ENCODE peak calls at places on chromosomes 7 and 10, in seven cellular contexts. P, B, D, F, S, U and E are unnamed samples.

GRCh38 chr7:12719141-12719919 is 31.9 kb downstream of the ARL4A start:
- DNase-seq in P (no peak), B (no peak), D (no peak), F (no peak), S (no peak), U (no peak), E (no peak)

GRCh38 chr7:44060091-44060947 is 5.0 kb downstream of the PGAM2 start:
- DNase-seq in P (no peak), B (no peak), D (no peak), F (no peak), S (no peak), U (no peak), E (no peak)

GRCh38 chr7:118233799-118234198 is 9.3 kb downstream of the ANKRD7 start:
- DNase-seq in P (no peak), B (no peak), D (no peak), F (no peak), S (no peak), U (no peak), E (no peak)

GRCh38 chr7:75642810-75643486 is 95.8 kb downstream of the HIP1 start:
- DNase-seq in P (peak), B (peak), D (peak), F (no peak), S (peak), U (peak), E (no peak)

GRCh38 chr10:104406715-104407517 is 53.3 kb downstream of the CFAP58 start:
- DNase-seq in P (no peak), B (peak), D (no peak), F (peak), S (no peak), U (peak), E (no peak)

GRCh38 chr7:34269084-34269483 is 363.7 kb downstream of the BMPER start:
- DNase-seq in P (no peak), B (no peak), D (no peak), F (no peak), S (no peak), U (no peak), E (no peak)

GRCh38 chr7:100965723-100966541 is 3.4 kb upstream of the MUC12 start:
- DNase-seq in P (peak), B (no peak), D (peak), F (no peak), S (peak), U (peak), E (no peak)

GRCh38 chr7:156843157-156843556 is 49.8 kb downstream of the LMBR1 start:
- DNase-seq in P (no peak), B (no peak), D (no peak), F (no peak), S (no peak), U (no peak), E (no peak)

GRCh38 chr7:141378405-141378804 is 172.8 kb upstream of the AGK start:
- DNase-seq in P (no peak), B (no peak), D (no peak), F (no peak), S (no peak), U (no peak), E (no peak)

GRCh38 chr7:84535584-84536255 is 341.1 kb upstream of the SEMA3A start:
- DNase-seq in P (no peak), B (no peak), D (no peak), F (no peak), S (no peak), U (no peak), E (no peak)

GRCh38 chr10:22481106-22481505 is 135.8 kb downstream of the SPAG6 start:
- DNase-seq in P (no peak), B (no peak), D (no peak), F (no peak), S (no peak), U (no peak), E (no peak)

GRCh38 chr7:139095194-139095659 is 14.3 kb downstream of the ZC3HAV1 start:
- DNase-seq in P (peak), B (no peak), D (peak), F (no peak), S (no peak), U (peak), E (no peak)

GRCh38 chr7:17599733-17600685 is 301.6 kb downstream of the AHR start:
- DNase-seq in P (no peak), B (peak), D (no peak), F (peak), S (no peak), U (no peak), E (peak)

GRCh38 chr7:111741811-111742240 is 179.5 kb upstream of the IMMP2L start:
- DNase-seq in P (peak), B (peak), D (no peak), F (no peak), S (peak), U (peak), E (no peak)

GRCh38 chr7:132317856-132318255 is 258.4 kb downstream of the PLXNA4 start:
- DNase-seq in P (no peak), B (no peak), D (no peak), F (no peak), S (no peak), U (no peak), E (no peak)

GRCh38 chr10:119451305-119451896 is 91.1 kb downstream of the RGS10 start:
- DNase-seq in P (no peak), B (no peak), D (no peak), F (no peak), S (no peak), U (no peak), E (no peak)